ENCODE peak calls at places on chromosomes 16 and 17, in six cellular contexts. X, F, D, E, W and Q are unnamed samples.

GRCh38 chr16:29877266-29877961 is 14.4 kb upstream of the CDIPT start:
- DNase-seq in F (no peak), E (no peak), X (peak; percentile 80), W (no peak), D (peak; percentile 58), Q (peak; percentile 65)

GRCh38 chr16:86918637-86919036 is 340.3 kb downstream of the FOXL1 start:
- DNase-seq in E (no peak), W (no peak), F (no peak), D (no peak), X (no peak), Q (no peak)

GRCh38 chr17:69575346-69575761 is 160.9 kb downstream of the MAP2K6 start:
- DNase-seq in E (no peak), D (no peak), W (no peak), F (peak; percentile 54), X (no peak), Q (no peak)

GRCh38 chr16:62638324-62638911 is 602.2 kb upstream of the CDH8 start:
- DNase-seq in F (no peak), X (no peak), D (no peak), W (no peak), E (no peak), Q (no peak)

GRCh38 chr16:57045694-57046381 is 46.5 kb upstream of the CPNE2 start:
- DNase-seq in E (peak; percentile 63), F (no peak), W (peak; percentile 65), D (peak; percentile 68), X (peak; percentile 71), Q (no peak)

GRCh38 chr17:29592850-29593545 is at the start of gene ANKRD13B:
- DNase-seq in F (no peak), X (peak; percentile 77), E (peak; percentile 56), W (peak; percentile 71), D (no peak), Q (no peak)

GRCh38 chr16:83813818-83814653 is 6.3 kb downstream of the HSBP1 start:
- DNase-seq in D (no peak), W (no peak), X (no peak), F (peak; percentile 53), E (peak; percentile 72), Q (peak; percentile 88)

GRCh38 chr16:89564476-89565255 is 4.2 kb downstream of the RPL13 start:
- DNase-seq in E (no peak), W (no peak), X (no peak), D (no peak), F (no peak), Q (no peak)

GRCh38 chr17:42026821-42027539 is 7.1 kb downstream of the NKIRAS2 start:
- DNase-seq in X (peak; percentile 18), F (no peak), E (no peak), W (no peak), D (no peak), Q (no peak)

GRCh38 chr17:30203471-30203981 is 32.0 kb downstream of the SLC6A4 start:
- DNase-seq in E (no peak), D (no peak), F (no peak), X (no peak), W (no peak), Q (no peak)

GRCh38 chr16:71555230-71555891 is 21.5 kb downstream of the TAT start:
- DNase-seq in D (no peak), F (no peak), W (no peak), E (no peak), X (no peak), Q (no peak)

GRCh38 chr17:4498461-4499397 is at the start of gene SPNS2:
- DNase-seq in D (peak; percentile 73), W (peak; percentile 75), X (peak; percentile 94), E (peak; percentile 84), F (no peak), Q (peak; percentile 73)

GRCh38 chr16:50002190-50002589 is 22.8 kb upstream of the CNEP1R1 start:
- DNase-seq in X (no peak), W (no peak), E (no peak), D (no peak), F (no peak), Q (no peak)

GRCh38 chr17:27743288-27743885 is 56.9 kb downstream of the NOS2 start:
- DNase-seq in X (no peak), E (no peak), F (no peak), W (no peak), D (no peak), Q (no peak)

GRCh38 chr16:15972046-15972868 is 22.8 kb downstream of the ABCC1 start:
- DNase-seq in E (no peak), F (no peak), D (no peak), X (no peak), W (no peak), Q (no peak)

GRCh38 chr17:2542056-2542455 is 30.4 kb upstream of the METTL16 start:
- DNase-seq in D (no peak), E (no peak), W (no peak), X (no peak), F (no peak), Q (no peak)

GRCh38 chr16:48918520-48919258 is 308.7 kb upstream of the N4BP1 start:
- DNase-seq in X (no peak), D (no peak), F (no peak), E (no peak), W (no peak), Q (no peak)

GRCh38 chr16:80463303-80463702 is 77.5 kb upstream of the DYNLRB2 start:
- DNase-seq in X (no peak), E (no peak), F (no peak), W (no peak), D (no peak), Q (no peak)

GRCh38 chr17:38322156-38322779 is 21.5 kb downstream of the GPR179 start:
- DNase-seq in W (peak; percentile 65), F (no peak), E (peak; percentile 72), D (peak; percentile 51), X (peak; percentile 83), Q (peak; percentile 41)

GRCh38 chr16:49788936-49789335 is 67.0 kb downstream of the ZNF423 start:
- DNase-seq in X (no peak), W (no peak), F (peak; percentile 34), D (no peak), E (no peak), Q (no peak)

GRCh38 chr16:19765860-19766553 is 47.9 kb downstream of the IQCK start:
- DNase-seq in D (no peak), X (no peak), F (no peak), W (peak; percentile 73), E (peak; percentile 64), Q (no peak)

GRCh38 chr16:67969286-67970039 is 1.0 kb upstream of the SLC12A4 start:
- DNase-seq in E (no peak), F (no peak), W (no peak), X (peak; percentile 71), D (no peak), Q (no peak)

GRCh38 chr17:47651704-47652103 is 2.0 kb downstream of the KPNB1 start:
- DNase-seq in F (no peak), E (no peak), W (no peak), D (no peak), X (no peak), Q (no peak)

GRCh38 chr17:47652570-47652969 is 2.9 kb downstream of the KPNB1 start:
- DNase-seq in F (no peak), X (no peak), D (peak; percentile 9), E (no peak), W (no peak), Q (no peak)

GRCh38 chr17:47649153-47649971 is at the start of gene KPNB1:
- DNase-seq in W (peak; percentile 96), F (peak; percentile 100), X (peak; percentile 94), E (peak; percentile 99), D (peak; percentile 98), Q (peak; percentile 99)

GRCh38 chr17:47649972-47650524 is 329 bp downstream of the KPNB1 start:
- DNase-seq in F (no peak), D (no peak), W (peak; percentile 22), X (peak; percentile 71), E (no peak), Q (peak; percentile 61)

DNA sequence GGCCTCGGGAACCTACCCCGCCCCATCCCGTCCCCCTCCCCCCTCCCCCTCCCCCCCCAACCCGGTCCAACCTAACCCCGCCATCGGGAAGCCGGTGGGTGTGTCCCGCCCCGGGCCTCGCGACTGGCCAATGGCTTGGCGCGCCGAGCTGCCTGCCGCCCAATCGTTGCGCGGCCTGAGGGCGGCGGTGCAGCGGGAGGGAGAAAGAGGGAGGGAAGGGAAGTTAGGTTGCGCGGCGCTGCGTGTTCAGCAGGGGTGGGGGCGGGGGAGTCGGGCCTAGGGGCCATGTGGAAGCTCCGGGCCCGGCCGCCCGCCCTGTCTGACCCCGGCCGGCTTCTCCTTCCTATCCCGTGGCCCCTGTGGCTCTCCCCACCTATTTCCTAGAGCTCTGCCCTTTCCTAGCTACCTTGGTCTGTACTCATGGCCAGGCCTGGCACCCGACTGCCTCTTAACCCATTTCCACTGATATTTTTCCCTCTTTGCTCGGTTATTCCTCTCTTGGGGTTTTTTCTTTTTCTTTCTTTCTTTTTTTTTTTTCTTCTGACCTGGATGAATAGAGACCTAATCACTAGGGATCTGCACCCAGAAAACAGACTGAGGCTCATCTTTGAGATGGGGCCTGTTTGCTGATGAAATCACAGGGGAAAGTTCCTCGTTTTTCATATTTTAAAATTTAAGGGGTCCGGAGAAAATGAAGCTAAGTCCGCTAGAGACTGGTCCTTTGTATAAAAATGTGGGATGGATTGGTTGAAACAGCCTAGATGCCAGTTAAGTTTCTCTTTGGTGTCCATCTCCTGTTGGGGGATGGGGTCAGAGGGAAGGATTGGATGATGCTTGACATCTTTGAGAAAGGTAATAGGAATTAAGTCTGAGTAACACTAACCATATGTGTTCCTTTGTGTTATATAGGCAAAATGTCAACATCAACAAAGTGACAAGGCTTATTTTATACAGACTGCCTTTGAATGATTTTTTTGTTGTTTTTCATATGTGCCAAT is 1.1 kb downstream of the KPNB1 start:
- DNase-seq in F (peak; percentile 71), D (peak; percentile 93), E (peak; percentile 96), W (peak; percentile 85), X (peak; percentile 93), Q (peak; percentile 98)
- TF ChIP-seq CTCF in F (no peak), D (no peak), E (no peak), W (no peak), X (no peak), Q (no peak)

GRCh38 chr17:75876190-75876937 is 2.0 kb downstream of the TRIM47 start:
- DNase-seq in E (peak; percentile 85), D (peak; percentile 37), W (no peak), X (peak; percentile 72), F (no peak), Q (peak; percentile 95)
- TF ChIP-seq CTCF in E (no peak), D (no peak), W (no peak), X (peak; percentile 14), F (no peak), Q (peak; percentile 50)

GRCh38 chr17:51636291-51636690 is 375.9 kb downstream of the UTP18 start:
- DNase-seq in F (no peak), W (no peak), E (no peak), D (peak; percentile 10), X (no peak), Q (no peak)

GRCh38 chr17:51641999-51642398 is 381.7 kb downstream of the UTP18 start:
- DNase-seq in W (no peak), X (no peak), D (no peak), E (no peak), F (no peak), Q (no peak)

GRCh38 chr17:51638909-51639308 is 378.6 kb downstream of the UTP18 start:
- DNase-seq in E (no peak), D (no peak), F (no peak), W (no peak), X (no peak), Q (no peak)

GRCh38 chr17:51643702-51644490 is 383.6 kb downstream of the UTP18 start:
- DNase-seq in F (no peak), D (no peak), E (no peak), W (no peak), X (no peak), Q (no peak)

GRCh38 chr17:51640108-51640622 is 379.8 kb downstream of the UTP18 start:
- DNase-seq in E (no peak), D (peak; percentile 49), F (no peak), X (peak; percentile 16), W (no peak), Q (no peak)
- TF ChIP-seq CTCF in E (no peak), D (peak; percentile 44), F (no peak), X (peak; percentile 45), W (no peak), Q (peak; percentile 38)

GRCh38 chr17:7835818-7836595 is 2.0 kb downstream of the KDM6B start:
- DNase-seq in X (peak; percentile 52), E (peak; percentile 86), D (peak; percentile 65), F (no peak), W (no peak), Q (no peak)
- TF ChIP-seq CTCF in X (no peak), E (no peak), D (no peak), F (no peak), W (no peak), Q (no peak)